ENCODE peak calls at places on chromosomes 2 and 18, in four cellular contexts. One of them, this sample, is unnamed.

GRCh38 chr2:202071107-202071506 is 1.9 kb upstream of the KIAA2012 start:
- DNase-seq in cardiac muscle cell: no peak
- DNase-seq in CD8-positive, alpha-beta T cell: no peak
- DNase-seq in fibroblast of mammary gland: no peak
- DNase-seq in this sample: no peak

GRCh38 chr2:23520256-23520655 is 135.3 kb downstream of the KLHL29 start:
- DNase-seq in fibroblast of mammary gland: no peak
- DNase-seq in CD8-positive, alpha-beta T cell: no peak
- DNase-seq in cardiac muscle cell: no peak
- DNase-seq in this sample: no peak

GRCh38 chr18:44682181-44682870 is 1.6 kb downstream of the SETBP1 start:
- DNase-seq in cardiac muscle cell: peak
- DNase-seq in fibroblast of mammary gland: no peak
- DNase-seq in CD8-positive, alpha-beta T cell: no peak
- DNase-seq in this sample: no peak

GRCh38 chr2:176176233-176176632 is 12.2 kb upstream of the HOXD1 start:
- DNase-seq in cardiac muscle cell: no peak
- DNase-seq in fibroblast of mammary gland: no peak
- DNase-seq in CD8-positive, alpha-beta T cell: no peak
- DNase-seq in this sample: no peak

GRCh38 chr2:112001136-112001764 is 53.8 kb upstream of the TMEM87B start:
- DNase-seq in fibroblast of mammary gland: peak
- DNase-seq in CD8-positive, alpha-beta T cell: no peak
- DNase-seq in cardiac muscle cell: no peak
- DNase-seq in this sample: no peak

GRCh38 chr2:134739879-134740301 is 21.1 kb upstream of the TMEM163 start:
- DNase-seq in cardiac muscle cell: no peak
- DNase-seq in fibroblast of mammary gland: peak
- DNase-seq in CD8-positive, alpha-beta T cell: no peak
- DNase-seq in this sample: no peak

GRCh38 chr2:191617589-191617988 is 60.3 kb upstream of the NABP1 start:
- DNase-seq in cardiac muscle cell: no peak
- DNase-seq in fibroblast of mammary gland: no peak
- DNase-seq in CD8-positive, alpha-beta T cell: peak
- DNase-seq in this sample: no peak

GRCh38 chr2:65922794-65923193 is 490.4 kb upstream of the SPRED2 start:
- DNase-seq in cardiac muscle cell: no peak
- DNase-seq in fibroblast of mammary gland: peak
- DNase-seq in CD8-positive, alpha-beta T cell: no peak
- DNase-seq in this sample: no peak

GRCh38 chr2:236795861-236796219 is 226.2 kb downstream of the ACKR3 start:
- DNase-seq in fibroblast of mammary gland: no peak
- DNase-seq in cardiac muscle cell: no peak
- DNase-seq in CD8-positive, alpha-beta T cell: no peak
- DNase-seq in this sample: no peak

GRCh38 chr2:114925296-114926255 is 483.1 kb downstream of the DPP10 start:
- DNase-seq in fibroblast of mammary gland: no peak
- DNase-seq in CD8-positive, alpha-beta T cell: no peak
- DNase-seq in cardiac muscle cell: no peak
- DNase-seq in this sample: no peak

GRCh38 chr2:198056836-198057235 is 252.4 kb downstream of the PLCL1 start:
- DNase-seq in cardiac muscle cell: no peak
- DNase-seq in CD8-positive, alpha-beta T cell: no peak
- DNase-seq in fibroblast of mammary gland: no peak
- DNase-seq in this sample: no peak

GRCh38 chr2:65370387-65371093 is 61.9 kb downstream of the SPRED2 start:
- DNase-seq in cardiac muscle cell: no peak
- DNase-seq in fibroblast of mammary gland: peak
- DNase-seq in CD8-positive, alpha-beta T cell: no peak
- DNase-seq in this sample: no peak

GRCh38 chr2:37826611-37827010 is 98.5 kb upstream of the RMDN2 start:
- DNase-seq in fibroblast of mammary gland: no peak
- DNase-seq in cardiac muscle cell: no peak
- DNase-seq in CD8-positive, alpha-beta T cell: no peak
- DNase-seq in this sample: no peak

GRCh38 chr2:172389685-172390339 is 37.6 kb upstream of the ITGA6 start:
- DNase-seq in CD8-positive, alpha-beta T cell: no peak
- DNase-seq in fibroblast of mammary gland: no peak
- DNase-seq in cardiac muscle cell: no peak
- DNase-seq in this sample: no peak

GRCh38 chr2:55093381-55093780 is 43.1 kb upstream of the RTN4 start:
- DNase-seq in cardiac muscle cell: no peak
- DNase-seq in fibroblast of mammary gland: no peak
- DNase-seq in CD8-positive, alpha-beta T cell: no peak
- DNase-seq in this sample: no peak

GRCh38 chr2:19228092-19228670 is 130.2 kb downstream of the OSR1 start:
- DNase-seq in CD8-positive, alpha-beta T cell: no peak
- DNase-seq in cardiac muscle cell: peak
- DNase-seq in fibroblast of mammary gland: no peak
- DNase-seq in this sample: no peak

GRCh38 chr18:79393626-79394401 is 1.9 kb upstream of the NFATC1 start:
- DNase-seq in fibroblast of mammary gland: peak
- DNase-seq in CD8-positive, alpha-beta T cell: peak
- DNase-seq in cardiac muscle cell: peak
- DNase-seq in this sample: no peak

GRCh38 chr2:174662459-174662858 is 64.9 kb upstream of the WIPF1 start:
- DNase-seq in CD8-positive, alpha-beta T cell: no peak
- DNase-seq in fibroblast of mammary gland: peak
- DNase-seq in cardiac muscle cell: no peak
- DNase-seq in this sample: no peak

GRCh38 chr2:30927561-30928075 is 120.4 kb upstream of the CAPN13 start:
- DNase-seq in fibroblast of mammary gland: no peak
- DNase-seq in CD8-positive, alpha-beta T cell: no peak
- DNase-seq in cardiac muscle cell: no peak
- DNase-seq in this sample: no peak

GRCh38 chr2:215728504-215729065 is 284.8 kb downstream of the MREG start:
- DNase-seq in CD8-positive, alpha-beta T cell: no peak
- DNase-seq in cardiac muscle cell: no peak
- DNase-seq in fibroblast of mammary gland: peak
- DNase-seq in this sample: no peak

GRCh38 chr18:48845174-48845573 is 105.6 kb downstream of the SMAD7 start:
- DNase-seq in cardiac muscle cell: no peak
- DNase-seq in CD8-positive, alpha-beta T cell: no peak
- DNase-seq in fibroblast of mammary gland: no peak
- DNase-seq in this sample: no peak

GRCh38 chr2:29841386-29842004 is 79.9 kb downstream of the ALK start:
- DNase-seq in fibroblast of mammary gland: peak
- DNase-seq in CD8-positive, alpha-beta T cell: no peak
- DNase-seq in cardiac muscle cell: peak
- DNase-seq in this sample: no peak

GRCh38 chr2:124778076-124778475 is 753.0 kb downstream of the CNTNAP5 start:
- DNase-seq in CD8-positive, alpha-beta T cell: no peak
- DNase-seq in fibroblast of mammary gland: no peak
- DNase-seq in cardiac muscle cell: no peak
- DNase-seq in this sample: no peak

GRCh38 chr18:23207191-23207955 is 72.1 kb downstream of the CABLES1 start:
- DNase-seq in fibroblast of mammary gland: peak
- DNase-seq in cardiac muscle cell: no peak
- DNase-seq in CD8-positive, alpha-beta T cell: no peak
- DNase-seq in this sample: no peak

DNA sequence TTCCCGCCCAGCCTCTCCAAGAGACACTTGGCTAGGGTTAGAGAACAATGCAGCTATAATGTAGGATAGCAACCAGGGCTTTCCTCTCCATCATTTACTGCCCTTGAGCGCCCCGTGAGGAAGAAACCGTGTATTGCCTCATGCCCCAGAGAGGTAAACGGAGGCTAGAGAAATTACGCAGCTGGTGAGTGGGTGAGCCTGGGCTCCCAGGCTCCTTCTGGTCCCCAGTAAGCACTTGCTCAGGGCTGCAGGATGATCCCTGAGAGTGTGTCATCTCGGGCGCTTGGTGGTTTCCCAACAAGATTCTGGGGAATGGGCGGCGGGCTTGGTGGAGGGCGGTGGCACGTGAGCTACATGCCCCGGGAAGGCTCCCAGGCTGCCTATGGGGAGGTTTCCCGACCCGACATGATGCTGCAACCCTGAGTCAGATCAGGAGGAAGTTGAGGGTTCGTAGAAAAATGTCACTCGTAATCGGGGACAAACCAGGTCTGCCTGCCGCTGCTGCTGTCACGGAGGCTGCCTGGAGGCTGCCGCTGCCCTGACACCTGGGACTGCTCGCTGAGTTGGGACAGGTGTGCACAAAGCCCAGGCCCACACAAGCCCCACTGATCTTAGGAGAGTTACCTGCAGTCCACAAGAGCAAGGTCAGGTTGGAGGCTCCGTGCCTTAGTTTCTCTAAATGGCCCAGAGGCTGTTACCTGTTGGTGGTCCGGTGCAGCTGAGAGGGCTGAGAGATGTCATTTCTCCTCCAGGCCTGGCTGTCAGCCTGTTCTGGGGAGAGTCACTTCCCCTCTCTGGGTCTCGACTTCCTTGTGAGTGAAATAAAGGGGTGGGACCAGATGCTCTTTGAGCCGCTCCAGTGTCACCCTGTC is at the start of gene GPR55:
- DNase-seq in cardiac muscle cell: no peak
- DNase-seq in fibroblast of mammary gland: no peak
- DNase-seq in CD8-positive, alpha-beta T cell: peak
- DNase-seq in this sample: no peak
- TF ChIP-seq CTCF in cardiac muscle cell: peak
- TF ChIP-seq CTCF in fibroblast of mammary gland: no peak
- TF ChIP-seq CTCF in CD8-positive, alpha-beta T cell: peak
- TF ChIP-seq CTCF in this sample: peak

GRCh38 chr18:61333746-61334490 is 688 bp downstream of the CDH20 start:
- DNase-seq in CD8-positive, alpha-beta T cell: no peak
- DNase-seq in cardiac muscle cell: peak
- DNase-seq in fibroblast of mammary gland: peak
- DNase-seq in this sample: peak
- TF ChIP-seq CTCF in CD8-positive, alpha-beta T cell: no peak
- TF ChIP-seq CTCF in cardiac muscle cell: no peak
- TF ChIP-seq CTCF in fibroblast of mammary gland: no peak
- TF ChIP-seq CTCF in this sample: no peak

GRCh38 chr18:72089432-72089831 is 454.7 kb downstream of the CBLN2 start:
- DNase-seq in CD8-positive, alpha-beta T cell: no peak
- DNase-seq in cardiac muscle cell: no peak
- DNase-seq in fibroblast of mammary gland: no peak
- DNase-seq in this sample: no peak

GRCh38 chr18:72091369-72091768 is 452.8 kb downstream of the CBLN2 start:
- DNase-seq in cardiac muscle cell: no peak
- DNase-seq in fibroblast of mammary gland: no peak
- DNase-seq in CD8-positive, alpha-beta T cell: no peak
- DNase-seq in this sample: no peak

DNA sequence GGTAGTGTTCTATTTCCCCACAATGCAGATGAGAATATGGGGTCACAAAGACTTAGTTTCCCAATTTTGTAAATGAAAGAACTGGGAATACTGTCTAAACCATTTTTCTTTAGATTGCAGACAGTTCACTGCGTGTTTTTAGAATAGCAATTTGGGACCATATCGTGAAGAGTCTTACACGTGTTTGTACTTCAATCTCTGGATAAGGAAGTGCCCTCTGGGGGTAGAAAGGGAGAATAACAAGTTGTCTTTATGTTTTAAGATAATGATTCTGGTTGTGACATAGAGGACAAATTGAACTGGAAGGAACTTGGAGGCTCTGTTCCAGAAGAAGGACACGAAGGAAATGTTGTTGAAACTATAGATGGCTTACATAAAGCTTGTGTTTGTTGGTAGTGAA is 457.7 kb downstream of the CBLN2 start:
- DNase-seq in CD8-positive, alpha-beta T cell: no peak
- DNase-seq in cardiac muscle cell: peak
- DNase-seq in fibroblast of mammary gland: peak
- DNase-seq in this sample: no peak
- TF ChIP-seq CTCF in CD8-positive, alpha-beta T cell: no peak
- TF ChIP-seq CTCF in cardiac muscle cell: peak
- TF ChIP-seq CTCF in fibroblast of mammary gland: peak
- TF ChIP-seq CTCF in this sample: peak

DNA sequence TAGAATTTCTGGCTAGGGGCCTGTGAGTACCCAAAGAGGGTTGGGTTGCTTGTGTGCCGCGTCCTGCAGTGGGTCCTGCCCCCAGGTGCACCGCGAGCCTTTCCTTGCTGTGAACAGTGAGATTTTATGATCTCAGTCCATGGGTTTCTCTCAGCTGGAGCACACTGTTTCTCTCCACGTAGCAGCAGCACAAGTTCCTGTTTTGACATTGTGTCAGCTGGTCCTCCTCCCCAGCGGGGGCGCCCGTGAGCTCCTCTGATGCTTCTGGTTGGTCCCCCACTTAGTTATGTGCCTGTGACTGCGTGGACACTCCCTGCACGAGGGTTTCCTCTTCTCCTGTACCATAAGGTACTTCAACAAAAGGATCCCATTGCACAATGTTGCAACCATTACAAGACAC is 29.8 kb downstream of the TSHZ1 start:
- DNase-seq in cardiac muscle cell: no peak
- DNase-seq in fibroblast of mammary gland: no peak
- DNase-seq in CD8-positive, alpha-beta T cell: no peak
- DNase-seq in this sample: no peak
- TF ChIP-seq CTCF in cardiac muscle cell: no peak
- TF ChIP-seq CTCF in fibroblast of mammary gland: no peak
- TF ChIP-seq CTCF in CD8-positive, alpha-beta T cell: no peak
- TF ChIP-seq CTCF in this sample: no peak

This sample was measured in D721Med.